ENCODE peak calls at places on chromosomes 13 and 19, in nine cellular contexts. I is stimulated activated CD8-positive, alpha-beta memory T cell treated with anti-CD3 and anti-CD28 coated beads, Interleukin-15, amount 100 ng/mL, for 48 hours; N is EL; E is esophagus squamous epithelium; D is occipital lobe; K is NCI-H1694; O is psoas muscle; M is anterior cingulate cortex; A is pons. Z is an unnamed sample.

GRCh38 chr13:60572003-60572792 is 175.2 kb downstream of the TDRD3 start:
- DNase-seq in M (no peak), E (no peak), O (no peak), N (peak; percentile 66), I (no peak), D (no peak), A (no peak), K (no peak), Z (no peak)

GRCh38 chr13:40181203-40181845 is 485.1 kb downstream of the FOXO1 start:
- DNase-seq in A (no peak), K (no peak), D (no peak), N (no peak), O (no peak), E (no peak), I (no peak), M (no peak), Z (no peak)

GRCh38 chr13:113740286-113740556 is 18.8 kb upstream of the TMEM255B start:
- DNase-seq in E (no peak), A (no peak), D (no peak), O (no peak), N (no peak), M (no peak), K (no peak), I (no peak), Z (no peak)

GRCh38 chr19:47644743-47645499 is 36.0 kb downstream of the BICRA start:
- DNase-seq in D (no peak), N (no peak), A (no peak), K (no peak), I (no peak), O (no peak), E (no peak), M (no peak), Z (no peak)

GRCh38 chr13:28851422-28851821 is 31.3 kb downstream of the MTUS2 start:
- DNase-seq in E (no peak), D (no peak), A (no peak), M (no peak), O (no peak), K (no peak), I (no peak), N (no peak), Z (no peak)

GRCh38 chr13:20274466-20274865 is 42.3 kb upstream of the GJB6 start:
- DNase-seq in K (no peak), M (no peak), E (no peak), N (no peak), D (no peak), O (no peak), A (no peak), I (no peak), Z (no peak)

GRCh38 chr19:13794388-13794751 is 873 bp upstream of the ZSWIM4 start:
- DNase-seq in M (no peak), E (no peak), I (no peak), O (peak; percentile 82), K (no peak), A (no peak), D (no peak), N (peak; percentile 97), Z (no peak)

GRCh38 chr13:76737526-76737925 is 148.7 kb downstream of the KCTD12 start:
- DNase-seq in I (no peak), E (no peak), O (no peak), D (no peak), K (no peak), M (no peak), N (no peak), A (no peak), Z (no peak)

GRCh38 chr13:91659583-91660415 is 261.4 kb downstream of the GPC5 start:
- DNase-seq in N (no peak), D (no peak), A (no peak), M (no peak), K (no peak), I (no peak), O (no peak), E (no peak), Z (no peak)

GRCh38 chr19:45090034-45090433 is 2.9 kb upstream of the PPP1R37 start:
- DNase-seq in N (no peak), E (no peak), O (no peak), M (no peak), D (no peak), A (no peak), K (no peak), I (no peak), Z (no peak)

GRCh38 chr13:109454167-109454917 is 332.0 kb downstream of the IRS2 start:
- DNase-seq in D (no peak), N (no peak), M (no peak), K (no peak), A (no peak), I (no peak), O (no peak), E (no peak), Z (no peak)

GRCh38 chr13:31207630-31208549 is 8.1 kb downstream of the B3GLCT start:
- DNase-seq in E (no peak), D (peak; percentile 39), M (peak; percentile 29), O (peak; percentile 45), N (peak; percentile 38), I (no peak), A (no peak), K (no peak), Z (no peak)

GRCh38 chr19:4967738-4968461 is 1.0 kb upstream of the KDM4B start:
- DNase-seq in M (no peak), E (no peak), I (no peak), N (peak; percentile 52), D (no peak), A (no peak), K (no peak), O (no peak), Z (no peak)

Z was measured in CD14-positive monocyte.